ENCODE peak calls at places on chromosomes 7 and 10, in eight cellular contexts. One of them, this sample, is unnamed.

GRCh38 chr7:132518102-132518838 is 58.0 kb downstream of the PLXNA4 start:
- DNase-seq in RWPE1: peak
- DNase-seq in midbrain: no peak
- DNase-seq in posterior cingulate gyrus: no peak
- DNase-seq in amygdala: no peak
- DNase-seq in NCI-H1105: no peak
- DNase-seq in kidney glomerular epithelial cell: no peak
- DNase-seq in stimulated activated CD4-positive, alpha-beta T cell treated with anti-CD3 and anti-CD28 coated beads, Interleukin-1b, Interleukin-23, amount 100 ng/mL, for 48 hours: no peak
- DNase-seq in this sample: no peak

GRCh38 chr10:104472957-104473745 is 119.5 kb downstream of the CFAP58 start:
- DNase-seq in RWPE1: no peak
- DNase-seq in stimulated activated CD4-positive, alpha-beta T cell treated with anti-CD3 and anti-CD28 coated beads, Interleukin-1b, Interleukin-23, amount 100 ng/mL, for 48 hours: no peak
- DNase-seq in posterior cingulate gyrus: no peak
- DNase-seq in kidney glomerular epithelial cell: no peak
- DNase-seq in amygdala: no peak
- DNase-seq in midbrain: no peak
- DNase-seq in NCI-H1105: no peak
- DNase-seq in this sample: no peak

GRCh38 chr7:74401137-74401859 is 52.4 kb upstream of the GTF2IRD1 start:
- DNase-seq in stimulated activated CD4-positive, alpha-beta T cell treated with anti-CD3 and anti-CD28 coated beads, Interleukin-1b, Interleukin-23, amount 100 ng/mL, for 48 hours: peak
- DNase-seq in posterior cingulate gyrus: peak
- DNase-seq in amygdala: peak
- DNase-seq in midbrain: peak
- DNase-seq in RWPE1: peak
- DNase-seq in kidney glomerular epithelial cell: peak
- DNase-seq in NCI-H1105: peak
- DNase-seq in this sample: peak

GRCh38 chr10:7704360-7704759 is 1.2 kb downstream of the ITIH2 start:
- DNase-seq in midbrain: no peak
- DNase-seq in stimulated activated CD4-positive, alpha-beta T cell treated with anti-CD3 and anti-CD28 coated beads, Interleukin-1b, Interleukin-23, amount 100 ng/mL, for 48 hours: no peak
- DNase-seq in amygdala: no peak
- DNase-seq in NCI-H1105: no peak
- DNase-seq in posterior cingulate gyrus: no peak
- DNase-seq in kidney glomerular epithelial cell: no peak
- DNase-seq in RWPE1: no peak
- DNase-seq in this sample: no peak

GRCh38 chr7:107079212-107079940 is 34.9 kb downstream of the PRKAR2B start:
- DNase-seq in RWPE1: no peak
- DNase-seq in kidney glomerular epithelial cell: no peak
- DNase-seq in stimulated activated CD4-positive, alpha-beta T cell treated with anti-CD3 and anti-CD28 coated beads, Interleukin-1b, Interleukin-23, amount 100 ng/mL, for 48 hours: no peak
- DNase-seq in posterior cingulate gyrus: no peak
- DNase-seq in midbrain: no peak
- DNase-seq in NCI-H1105: no peak
- DNase-seq in amygdala: no peak
- DNase-seq in this sample: no peak

GRCh38 chr7:77923419-77923818 is 124.8 kb downstream of the PHTF2 start:
- DNase-seq in midbrain: no peak
- DNase-seq in kidney glomerular epithelial cell: no peak
- DNase-seq in NCI-H1105: no peak
- DNase-seq in RWPE1: no peak
- DNase-seq in amygdala: no peak
- DNase-seq in stimulated activated CD4-positive, alpha-beta T cell treated with anti-CD3 and anti-CD28 coated beads, Interleukin-1b, Interleukin-23, amount 100 ng/mL, for 48 hours: no peak
- DNase-seq in posterior cingulate gyrus: no peak
- DNase-seq in this sample: no peak

GRCh38 chr10:77333610-77334340 is 303.8 kb downstream of the KCNMA1 start:
- DNase-seq in stimulated activated CD4-positive, alpha-beta T cell treated with anti-CD3 and anti-CD28 coated beads, Interleukin-1b, Interleukin-23, amount 100 ng/mL, for 48 hours: no peak
- DNase-seq in kidney glomerular epithelial cell: no peak
- DNase-seq in posterior cingulate gyrus: no peak
- DNase-seq in amygdala: no peak
- DNase-seq in midbrain: no peak
- DNase-seq in RWPE1: no peak
- DNase-seq in NCI-H1105: no peak
- DNase-seq in this sample: no peak

GRCh38 chr7:3370068-3370704 is 69.1 kb downstream of the SDK1 start:
- DNase-seq in stimulated activated CD4-positive, alpha-beta T cell treated with anti-CD3 and anti-CD28 coated beads, Interleukin-1b, Interleukin-23, amount 100 ng/mL, for 48 hours: no peak
- DNase-seq in kidney glomerular epithelial cell: no peak
- DNase-seq in posterior cingulate gyrus: no peak
- DNase-seq in NCI-H1105: no peak
- DNase-seq in midbrain: no peak
- DNase-seq in RWPE1: no peak
- DNase-seq in amygdala: no peak
- DNase-seq in this sample: no peak

GRCh38 chr10:36608866-36609265 is 516.5 kb upstream of the ANKRD30A start:
- DNase-seq in amygdala: no peak
- DNase-seq in kidney glomerular epithelial cell: no peak
- DNase-seq in posterior cingulate gyrus: no peak
- DNase-seq in NCI-H1105: no peak
- DNase-seq in RWPE1: no peak
- DNase-seq in midbrain: no peak
- DNase-seq in stimulated activated CD4-positive, alpha-beta T cell treated with anti-CD3 and anti-CD28 coated beads, Interleukin-1b, Interleukin-23, amount 100 ng/mL, for 48 hours: no peak
- DNase-seq in this sample: no peak

GRCh38 chr7:134458341-134458805 is 527 bp downstream of the AKR1B1 start:
- DNase-seq in stimulated activated CD4-positive, alpha-beta T cell treated with anti-CD3 and anti-CD28 coated beads, Interleukin-1b, Interleukin-23, amount 100 ng/mL, for 48 hours: peak
- DNase-seq in posterior cingulate gyrus: peak
- DNase-seq in amygdala: peak
- DNase-seq in kidney glomerular epithelial cell: peak
- DNase-seq in NCI-H1105: peak
- DNase-seq in RWPE1: peak
- DNase-seq in midbrain: peak
- DNase-seq in this sample: peak

GRCh38 chr10:100022403-100022802 is 12.7 kb upstream of the DNMBP start:
- DNase-seq in RWPE1: no peak
- DNase-seq in amygdala: no peak
- DNase-seq in NCI-H1105: no peak
- DNase-seq in stimulated activated CD4-positive, alpha-beta T cell treated with anti-CD3 and anti-CD28 coated beads, Interleukin-1b, Interleukin-23, amount 100 ng/mL, for 48 hours: no peak
- DNase-seq in kidney glomerular epithelial cell: no peak
- DNase-seq in posterior cingulate gyrus: no peak
- DNase-seq in midbrain: no peak
- DNase-seq in this sample: no peak

GRCh38 chr10:131926743-131927595 is 26.2 kb downstream of the PPP2R2D start:
- DNase-seq in RWPE1: no peak
- DNase-seq in NCI-H1105: no peak
- DNase-seq in kidney glomerular epithelial cell: no peak
- DNase-seq in posterior cingulate gyrus: no peak
- DNase-seq in stimulated activated CD4-positive, alpha-beta T cell treated with anti-CD3 and anti-CD28 coated beads, Interleukin-1b, Interleukin-23, amount 100 ng/mL, for 48 hours: no peak
- DNase-seq in amygdala: no peak
- DNase-seq in midbrain: no peak
- DNase-seq in this sample: no peak

GRCh38 chr10:120423350-120424197 is 33.5 kb upstream of the PLPP4 start:
- DNase-seq in posterior cingulate gyrus: peak
- DNase-seq in RWPE1: peak
- DNase-seq in amygdala: no peak
- DNase-seq in midbrain: peak
- DNase-seq in kidney glomerular epithelial cell: peak
- DNase-seq in stimulated activated CD4-positive, alpha-beta T cell treated with anti-CD3 and anti-CD28 coated beads, Interleukin-1b, Interleukin-23, amount 100 ng/mL, for 48 hours: peak
- DNase-seq in NCI-H1105: no peak
- DNase-seq in this sample: peak

GRCh38 chr7:155190608-155191536 is 106.8 kb upstream of the INSIG1 start:
- DNase-seq in kidney glomerular epithelial cell: peak
- DNase-seq in NCI-H1105: no peak
- DNase-seq in midbrain: peak
- DNase-seq in posterior cingulate gyrus: peak
- DNase-seq in amygdala: peak
- DNase-seq in RWPE1: peak
- DNase-seq in stimulated activated CD4-positive, alpha-beta T cell treated with anti-CD3 and anti-CD28 coated beads, Interleukin-1b, Interleukin-23, amount 100 ng/mL, for 48 hours: peak
- DNase-seq in this sample: peak

GRCh38 chr7:84669177-84669732 is 474.7 kb upstream of the SEMA3A start:
- DNase-seq in posterior cingulate gyrus: no peak
- DNase-seq in kidney glomerular epithelial cell: no peak
- DNase-seq in stimulated activated CD4-positive, alpha-beta T cell treated with anti-CD3 and anti-CD28 coated beads, Interleukin-1b, Interleukin-23, amount 100 ng/mL, for 48 hours: no peak
- DNase-seq in amygdala: no peak
- DNase-seq in midbrain: no peak
- DNase-seq in RWPE1: no peak
- DNase-seq in NCI-H1105: no peak
- DNase-seq in this sample: no peak

GRCh38 chr7:31493714-31494181 is 20.1 kb upstream of the ITPRID1 start:
- DNase-seq in midbrain: no peak
- DNase-seq in stimulated activated CD4-positive, alpha-beta T cell treated with anti-CD3 and anti-CD28 coated beads, Interleukin-1b, Interleukin-23, amount 100 ng/mL, for 48 hours: no peak
- DNase-seq in kidney glomerular epithelial cell: no peak
- DNase-seq in amygdala: no peak
- DNase-seq in posterior cingulate gyrus: no peak
- DNase-seq in RWPE1: peak
- DNase-seq in NCI-H1105: no peak
- DNase-seq in this sample: no peak

GRCh38 chr7:21412953-21413352 is 14.9 kb upstream of the SP4 start:
- DNase-seq in midbrain: peak
- DNase-seq in amygdala: no peak
- DNase-seq in NCI-H1105: no peak
- DNase-seq in stimulated activated CD4-positive, alpha-beta T cell treated with anti-CD3 and anti-CD28 coated beads, Interleukin-1b, Interleukin-23, amount 100 ng/mL, for 48 hours: no peak
- DNase-seq in posterior cingulate gyrus: no peak
- DNase-seq in RWPE1: no peak
- DNase-seq in kidney glomerular epithelial cell: no peak
- DNase-seq in this sample: no peak

GRCh38 chr10:26612151-26612915 is 85.2 kb upstream of the PDSS1 start:
- DNase-seq in kidney glomerular epithelial cell: no peak
- DNase-seq in amygdala: no peak
- DNase-seq in stimulated activated CD4-positive, alpha-beta T cell treated with anti-CD3 and anti-CD28 coated beads, Interleukin-1b, Interleukin-23, amount 100 ng/mL, for 48 hours: no peak
- DNase-seq in posterior cingulate gyrus: no peak
- DNase-seq in midbrain: no peak
- DNase-seq in RWPE1: no peak
- DNase-seq in NCI-H1105: no peak
- DNase-seq in this sample: no peak

GRCh38 chr10:77191324-77192049 is 446.1 kb downstream of the KCNMA1 start:
- DNase-seq in kidney glomerular epithelial cell: no peak
- DNase-seq in midbrain: no peak
- DNase-seq in stimulated activated CD4-positive, alpha-beta T cell treated with anti-CD3 and anti-CD28 coated beads, Interleukin-1b, Interleukin-23, amount 100 ng/mL, for 48 hours: no peak
- DNase-seq in NCI-H1105: no peak
- DNase-seq in amygdala: no peak
- DNase-seq in posterior cingulate gyrus: no peak
- DNase-seq in RWPE1: no peak
- DNase-seq in this sample: no peak

GRCh38 chr7:155667241-155667849 is 22.9 kb downstream of the RBM33 start:
- DNase-seq in NCI-H1105: no peak
- DNase-seq in stimulated activated CD4-positive, alpha-beta T cell treated with anti-CD3 and anti-CD28 coated beads, Interleukin-1b, Interleukin-23, amount 100 ng/mL, for 48 hours: no peak
- DNase-seq in kidney glomerular epithelial cell: no peak
- DNase-seq in RWPE1: no peak
- DNase-seq in amygdala: no peak
- DNase-seq in midbrain: no peak
- DNase-seq in posterior cingulate gyrus: no peak
- DNase-seq in this sample: no peak

GRCh38 chr10:113524120-113524519 is 28.7 kb upstream of the HABP2 start:
- DNase-seq in posterior cingulate gyrus: no peak
- DNase-seq in RWPE1: no peak
- DNase-seq in kidney glomerular epithelial cell: no peak
- DNase-seq in midbrain: no peak
- DNase-seq in amygdala: no peak
- DNase-seq in stimulated activated CD4-positive, alpha-beta T cell treated with anti-CD3 and anti-CD28 coated beads, Interleukin-1b, Interleukin-23, amount 100 ng/mL, for 48 hours: no peak
- DNase-seq in NCI-H1105: no peak
- DNase-seq in this sample: no peak

GRCh38 chr7:85508642-85509429 is 322.0 kb upstream of the SEMA3D start:
- DNase-seq in RWPE1: no peak
- DNase-seq in amygdala: no peak
- DNase-seq in midbrain: no peak
- DNase-seq in stimulated activated CD4-positive, alpha-beta T cell treated with anti-CD3 and anti-CD28 coated beads, Interleukin-1b, Interleukin-23, amount 100 ng/mL, for 48 hours: no peak
- DNase-seq in NCI-H1105: no peak
- DNase-seq in posterior cingulate gyrus: no peak
- DNase-seq in kidney glomerular epithelial cell: no peak
- DNase-seq in this sample: no peak

GRCh38 chr10:122373713-122374112 is 795 bp upstream of the PLEKHA1 start:
- DNase-seq in kidney glomerular epithelial cell: peak
- DNase-seq in amygdala: no peak
- DNase-seq in stimulated activated CD4-positive, alpha-beta T cell treated with anti-CD3 and anti-CD28 coated beads, Interleukin-1b, Interleukin-23, amount 100 ng/mL, for 48 hours: no peak
- DNase-seq in NCI-H1105: no peak
- DNase-seq in midbrain: peak
- DNase-seq in RWPE1: peak
- DNase-seq in posterior cingulate gyrus: no peak
- DNase-seq in this sample: peak

GRCh38 chr7:118662266-118662665 is 437.8 kb downstream of the ANKRD7 start:
- DNase-seq in midbrain: no peak
- DNase-seq in RWPE1: no peak
- DNase-seq in posterior cingulate gyrus: no peak
- DNase-seq in stimulated activated CD4-positive, alpha-beta T cell treated with anti-CD3 and anti-CD28 coated beads, Interleukin-1b, Interleukin-23, amount 100 ng/mL, for 48 hours: no peak
- DNase-seq in kidney glomerular epithelial cell: no peak
- DNase-seq in amygdala: no peak
- DNase-seq in NCI-H1105: no peak
- DNase-seq in this sample: no peak

This sample was measured in HTR-8/SVneo.